ENCODE peak calls at places on chromosomes 7 and 10, in seven cellular contexts. Y, T, Q, Z, S, U and P are unnamed samples.
A peak's percentile ranks its signal among the peaks of the same experiment; 100 is the strongest.

GRCh38 chr7:27160147-27160545 is 3.7 kb upstream of the HOXA7 start:
- DNase-seq in U (peak; percentile 48), Y (no peak), Z (no peak), T (no peak), S (no peak), Q (no peak), P (no peak)

GRCh38 chr7:148434181-148434769 is 156.3 kb upstream of the C7orf33 start:
- DNase-seq in Q (no peak), Y (no peak), T (peak; percentile 53), U (no peak), Z (no peak), S (no peak), P (no peak)

GRCh38 chr7:102925962-102926825 is 13.4 kb downstream of the LRRC17 start:
- DNase-seq in T (peak; percentile 55), U (no peak), Y (no peak), S (no peak), Q (no peak), Z (no peak), P (no peak)

GRCh38 chr7:96973986-96974385 is 31.4 kb upstream of the DLX6 start:
- DNase-seq in Y (no peak), T (no peak), Q (no peak), Z (no peak), U (no peak), S (no peak), P (no peak)

GRCh38 chr7:34155225-34155908 is 250.0 kb downstream of the BMPER start:
- DNase-seq in Y (no peak), U (no peak), Z (no peak), Q (no peak), S (no peak), T (no peak), P (no peak)

GRCh38 chr10:14879801-14880193 is 1.1 kb downstream of the SUV39H2 start:
- DNase-seq in U (no peak), S (no peak), Z (no peak), Y (no peak), T (peak; percentile 25), Q (no peak), P (no peak)

GRCh38 chr10:11017575-11018425 is at the start of gene CELF2:
- DNase-seq in Q (no peak), S (no peak), Y (peak; percentile 18), T (peak; percentile 67), Z (peak; percentile 50), U (peak; percentile 87), P (peak; percentile 27)

GRCh38 chr7:96508371-96508770 is 186.5 kb upstream of the SLC25A13 start:
- DNase-seq in Q (no peak), Y (no peak), Z (no peak), T (peak; percentile 49), U (no peak), S (no peak), P (no peak)

GRCh38 chr7:78607099-78607498 is 808.5 kb downstream of the PHTF2 start:
- DNase-seq in U (peak; percentile 59), T (no peak), Q (no peak), Y (no peak), S (no peak), Z (peak; percentile 6), P (no peak)

GRCh38 chr10:121926157-121926556 is 1.7 kb downstream of the ATE1 start:
- DNase-seq in Q (no peak), U (no peak), T (no peak), S (no peak), Y (no peak), Z (no peak), P (no peak)

GRCh38 chr7:55066938-55067337 is 48.1 kb downstream of the EGFR start:
- DNase-seq in U (no peak), S (no peak), Q (no peak), Z (no peak), Y (no peak), T (no peak), P (no peak)

GRCh38 chr7:55065511-55066229 is 46.9 kb downstream of the EGFR start:
- DNase-seq in Y (no peak), U (no peak), Z (no peak), Q (peak; percentile 38), S (peak; percentile 82), T (no peak), P (no peak)

GRCh38 chr7:55063633-55064032 is 44.8 kb downstream of the EGFR start:
- DNase-seq in Q (no peak), T (no peak), U (no peak), Z (no peak), S (no peak), Y (no peak), P (no peak)

GRCh38 chr7:55066479-55066878 is 47.7 kb downstream of the EGFR start:
- DNase-seq in Y (no peak), S (peak; percentile 50), Q (no peak), T (no peak), U (no peak), Z (no peak), P (no peak)

DNA sequence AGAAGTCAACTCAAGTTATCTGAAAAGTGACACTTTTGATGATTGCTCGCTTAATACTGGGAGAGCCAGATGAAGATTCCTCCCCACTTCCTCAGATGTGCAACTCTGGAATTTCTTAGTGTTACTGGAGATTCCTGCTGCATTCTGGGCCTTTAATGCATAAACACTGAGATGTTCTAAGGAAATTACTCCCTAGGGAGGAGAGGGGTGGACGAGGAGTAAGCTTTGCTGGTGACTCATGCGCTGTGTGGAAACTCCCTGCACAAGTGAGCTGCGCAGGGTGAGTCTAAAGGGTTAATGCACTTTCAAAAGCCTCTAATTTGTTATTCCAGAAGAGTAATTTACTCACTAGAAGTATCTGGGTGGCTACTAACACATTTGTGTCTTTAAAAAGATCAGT is 46.3 kb downstream of the EGFR start:
- DNase-seq in T (no peak), Q (peak; percentile 31), Y (no peak), U (no peak), S (no peak), Z (no peak), P (no peak)
- TF ChIP-seq POLR2AphosphoS5 in T (peak; percentile 35), Q (no peak), Y (no peak), U (no peak), S (no peak), Z (no peak), P (no peak)

DNA sequence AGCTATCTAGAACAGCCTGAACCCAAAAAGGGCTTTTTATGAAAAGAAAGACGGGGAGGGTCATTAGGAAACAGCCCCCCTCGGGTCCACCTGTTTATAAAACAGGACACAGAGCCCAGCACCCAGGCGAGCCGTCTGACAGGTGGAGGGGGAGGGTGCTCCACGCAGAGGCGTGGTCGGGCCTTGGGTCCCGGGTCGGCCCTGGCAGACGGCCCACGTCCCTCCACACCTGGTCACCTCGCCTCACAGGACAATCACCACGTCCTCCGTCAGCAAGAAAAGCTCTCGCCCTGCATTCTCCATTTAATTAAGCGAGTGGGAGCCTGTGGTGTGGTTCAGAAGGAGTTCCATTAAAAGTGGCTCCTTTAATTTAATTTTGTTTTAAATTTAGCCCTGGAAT is 42.3 kb upstream of the FOXL3 start:
- DNase-seq in Z (no peak), S (no peak), T (no peak), Q (no peak), Y (no peak), U (no peak), P (no peak)
- TF ChIP-seq TAF1 in Z (no peak), S (no peak), T (no peak), Q (no peak), Y (no peak), U (no peak), P (no peak)

GRCh38 chr7:100801833-100802568 is 25.3 kb downstream of the EPHB4 start:
- DNase-seq in T (peak; percentile 90), Z (no peak), Q (no peak), Y (peak; percentile 97), S (peak; percentile 66), U (peak; percentile 52), P (no peak)
- TF ChIP-seq POLR2AphosphoS5 in T (peak; percentile 75), Z (no peak), Q (no peak), Y (peak; percentile 85), S (peak; percentile 36), U (peak; percentile 51), P (no peak)

DNA sequence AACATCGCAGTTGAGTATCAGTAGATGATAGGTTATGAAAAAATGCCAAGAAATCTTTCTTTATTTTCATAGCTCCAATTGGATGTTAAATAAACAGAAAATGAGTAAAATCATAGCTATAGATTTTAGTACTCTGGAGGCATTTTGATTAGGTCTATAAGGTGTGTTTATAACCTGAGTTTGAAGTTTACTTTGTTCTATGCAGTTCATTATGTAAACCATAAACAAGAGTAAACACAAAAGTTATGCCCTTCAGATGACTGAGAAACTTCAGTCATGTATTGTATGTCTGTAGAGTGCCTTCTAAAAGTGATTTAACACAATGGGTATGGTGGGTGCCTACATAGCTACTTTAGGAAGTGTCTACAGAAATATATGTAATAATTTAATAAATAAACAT is 13.6 kb downstream of the FOXP2 start:
- DNase-seq in Y (no peak), Z (no peak), T (no peak), U (no peak), S (no peak), Q (no peak), P (no peak)
- TF ChIP-seq TAF1 in Y (no peak), Z (no peak), T (no peak), U (no peak), S (no peak), Q (no peak), P (no peak)

GRCh38 chr10:69416695-69417094 is at the start of gene TACR2:
- DNase-seq in S (no peak), U (no peak), T (no peak), Z (no peak), Q (no peak), Y (no peak), P (no peak)

GRCh38 chr10:69414036-69415018 is 2.4 kb downstream of the TACR2 start:
- DNase-seq in U (no peak), S (no peak), Q (no peak), Y (no peak), T (no peak), Z (no peak), P (no peak)

GRCh38 chr10:69417542-69417941 is 824 bp upstream of the TACR2 start:
- DNase-seq in T (no peak), S (no peak), Y (no peak), Z (no peak), Q (no peak), U (no peak), P (no peak)

GRCh38 chr10:69415049-69415448 is 1.7 kb downstream of the TACR2 start:
- DNase-seq in Z (no peak), Y (no peak), Q (no peak), T (peak; percentile 52), S (no peak), U (no peak), P (no peak)

DNA sequence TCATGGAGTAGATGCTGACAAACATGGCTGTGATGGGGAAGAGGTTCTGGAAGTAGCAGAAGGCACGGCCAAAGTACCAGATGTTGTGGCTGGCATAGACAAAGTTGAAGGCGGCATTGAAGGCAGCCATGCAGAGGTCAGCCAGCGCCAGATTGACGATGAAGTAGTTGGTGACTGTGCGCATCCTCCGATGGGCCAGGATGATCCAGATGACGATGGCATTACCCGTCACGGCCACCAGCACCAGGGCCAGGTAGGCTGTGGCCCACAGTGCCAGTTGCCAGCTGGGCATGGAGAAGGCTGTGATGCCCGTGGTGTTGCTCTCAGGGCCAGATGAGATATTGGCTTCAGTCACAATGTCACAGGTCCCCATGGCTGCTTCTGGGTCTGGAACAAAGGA is 767 bp downstream of the TACR2 start:
- DNase-seq in S (no peak), Y (no peak), Q (no peak), U (no peak), Z (no peak), T (no peak), P (no peak)
- TF ChIP-seq POLR2AphosphoS5 in S (no peak), Y (no peak), Q (no peak), U (no peak), Z (no peak), T (no peak), P (no peak)